ENCODE peak calls at places on chromosome 7, in four cellular contexts. I, Z, K and A are unnamed samples.

GRCh38 chr7:51308738-51309102 is 7.9 kb downstream of the COBL start:
- DNase-seq in I (no peak), K (no peak), Z (no peak), A (no peak)

GRCh38 chr7:129225931-129226572 is 1.2 kb downstream of the AHCYL2 start:
- DNase-seq in K (no peak), Z (no peak), I (no peak), A (no peak)

GRCh38 chr7:115676080-115676479 is 354.5 kb downstream of the TFEC start:
- DNase-seq in I (peak; percentile 36), K (no peak), Z (no peak), A (no peak)

GRCh38 chr7:104230606-104231005 is 22.8 kb upstream of the ORC5 start:
- DNase-seq in I (no peak), Z (no peak), K (no peak), A (no peak)

GRCh38 chr7:31724696-31725095 is 37.7 kb downstream of the PPP1R17 start:
- DNase-seq in K (no peak), Z (no peak), I (no peak), A (no peak)

GRCh38 chr7:150663802-150664494 is 21.6 kb upstream of the GIMAP2 start:
- DNase-seq in I (no peak), Z (no peak), K (no peak), A (no peak)

GRCh38 chr7:74103219-74103772 is 19.7 kb downstream of the LIMK1 start:
- DNase-seq in K (no peak), Z (no peak), I (no peak), A (no peak)

GRCh38 chr7:131489196-131489595 is 67.2 kb downstream of the PODXL start:
- DNase-seq in K (no peak), Z (no peak), I (no peak), A (no peak)

GRCh38 chr7:119964065-119964464 is 308.9 kb upstream of the KCND2 start:
- DNase-seq in I (no peak), Z (no peak), K (no peak), A (no peak)

GRCh38 chr7:107118109-107118900 is 50.5 kb upstream of the HBP1 start:
- DNase-seq in I (no peak), K (no peak), Z (no peak), A (no peak)

GRCh38 chr7:152435384-152436278 is at the start of gene KMT2C:
- DNase-seq in K (no peak), Z (peak; percentile 89), I (peak; percentile 66), A (no peak)

GRCh38 chr7:47314728-47315601 is 266.9 kb downstream of the TNS3 start:
- DNase-seq in Z (no peak), K (no peak), I (no peak), A (no peak)

GRCh38 chr7:101913876-101914275 is 96.5 kb downstream of the CUX1 start:
- DNase-seq in I (no peak), K (no peak), Z (peak; percentile 90), A (no peak)
- TF ChIP-seq TARDBP in I (no peak), K (no peak), Z (no peak), A (no peak)

DNA sequence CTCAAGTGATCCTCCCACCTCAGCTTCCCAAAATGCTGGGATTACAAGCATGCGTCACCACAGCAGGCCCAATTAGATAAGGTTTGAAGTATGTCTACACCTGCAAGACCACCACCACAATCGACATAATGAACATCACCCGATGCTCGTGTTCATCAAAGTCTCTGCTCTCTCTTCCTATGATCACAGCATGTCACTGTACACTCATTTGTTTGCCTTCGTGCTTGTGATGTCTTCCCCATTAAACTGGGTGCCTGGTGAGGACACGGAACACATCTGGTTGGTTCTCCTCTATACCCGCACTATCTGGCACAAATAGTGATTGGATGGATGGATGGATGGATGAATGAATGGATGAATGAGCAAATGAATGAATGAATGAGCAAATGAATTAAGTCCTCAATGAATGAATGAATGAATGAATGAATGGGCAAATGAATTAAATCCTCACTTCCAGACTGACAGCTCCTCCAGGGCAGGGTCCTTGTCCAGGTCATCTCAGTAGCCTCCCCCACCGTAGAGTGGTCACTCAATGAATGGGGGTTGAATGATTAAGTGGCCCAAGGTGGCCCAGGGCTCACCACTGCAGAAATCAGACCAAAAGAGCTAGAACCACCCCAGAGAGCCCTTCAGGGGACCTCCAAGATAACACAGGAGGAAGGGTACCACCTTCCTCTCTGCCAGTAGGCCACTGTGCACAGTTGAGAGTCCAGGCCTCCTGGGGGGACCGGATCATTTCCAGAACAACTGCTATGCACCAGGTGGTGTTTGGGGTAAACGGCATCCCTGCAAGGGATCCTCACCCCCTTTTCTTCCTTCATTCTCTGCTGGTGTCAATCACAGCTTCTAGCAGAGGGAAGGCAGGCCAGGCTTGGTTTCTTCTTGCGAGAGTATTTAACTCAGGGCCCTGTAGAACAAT is 101.9 kb upstream of the TNRC18 start:
- DNase-seq in K (peak; percentile 63), Z (peak; percentile 27), I (no peak), A (peak; percentile 39)
- TF ChIP-seq TARDBP in K (peak; percentile 37), Z (no peak), I (no peak), A (no peak)

GRCh38 chr7:26856481-26856880 is 7.9 kb downstream of the SKAP2 start:
- DNase-seq in I (no peak), Z (no peak), K (no peak), A (no peak)
- TF ChIP-seq TARDBP in I (no peak), Z (no peak), K (no peak), A (no peak)

GRCh38 chr7:158257516-158258410 is 329.9 kb downstream of the PTPRN2 start:
- DNase-seq in K (no peak), Z (no peak), I (no peak), A (no peak)

GRCh38 chr7:158255558-158255957 is 332.1 kb downstream of the PTPRN2 start:
- DNase-seq in Z (no peak), K (no peak), I (no peak), A (no peak)

GRCh38 chr7:158255156-158255555 is 332.5 kb downstream of the PTPRN2 start:
- DNase-seq in Z (no peak), K (no peak), I (no peak), A (no peak)

GRCh38 chr7:158257001-158257400 is 330.6 kb downstream of the PTPRN2 start:
- DNase-seq in K (no peak), I (no peak), Z (no peak), A (no peak)

GRCh38 chr7:158256091-158256816 is 331.4 kb downstream of the PTPRN2 start:
- DNase-seq in Z (no peak), I (no peak), K (no peak), A (no peak)
- TF ChIP-seq TARDBP in Z (no peak), I (no peak), K (no peak), A (no peak)

DNA sequence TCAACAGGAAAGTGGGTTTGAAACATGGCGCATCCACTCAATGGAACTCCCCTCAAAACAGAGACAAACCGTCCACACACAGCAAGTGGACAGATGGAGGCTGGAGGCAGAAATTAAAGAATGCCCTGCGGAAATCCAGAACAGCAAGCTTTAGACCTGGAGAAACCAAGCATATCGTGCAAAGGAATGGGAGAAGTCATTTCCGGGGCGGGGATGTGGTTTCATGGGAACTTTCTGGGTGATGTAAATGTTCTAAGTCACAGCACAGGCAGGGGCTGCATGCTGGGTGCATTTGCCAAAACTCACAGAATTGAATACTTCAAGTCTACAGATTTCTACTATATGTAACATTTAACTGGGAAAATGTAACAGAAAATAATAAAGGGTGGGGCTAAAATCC is 213.0 kb downstream of the PTPRN2 start:
- DNase-seq in K (no peak), Z (no peak), I (no peak), A (no peak)
- TF ChIP-seq TARDBP in K (no peak), Z (no peak), I (no peak), A (no peak)

GRCh38 chr7:69953319-69954067 is 355.2 kb downstream of the AUTS2 start:
- DNase-seq in I (no peak), K (no peak), Z (no peak), A (no peak)

GRCh38 chr7:69962856-69963149 is 364.5 kb downstream of the AUTS2 start:
- DNase-seq in K (peak; percentile 39), Z (no peak), I (no peak), A (no peak)

GRCh38 chr7:69961396-69961795 is 363.1 kb downstream of the AUTS2 start:
- DNase-seq in Z (no peak), K (no peak), I (no peak), A (no peak)

GRCh38 chr7:69962077-69962855 is 364.0 kb downstream of the AUTS2 start:
- DNase-seq in K (peak; percentile 25), Z (no peak), I (no peak), A (no peak)

DNA sequence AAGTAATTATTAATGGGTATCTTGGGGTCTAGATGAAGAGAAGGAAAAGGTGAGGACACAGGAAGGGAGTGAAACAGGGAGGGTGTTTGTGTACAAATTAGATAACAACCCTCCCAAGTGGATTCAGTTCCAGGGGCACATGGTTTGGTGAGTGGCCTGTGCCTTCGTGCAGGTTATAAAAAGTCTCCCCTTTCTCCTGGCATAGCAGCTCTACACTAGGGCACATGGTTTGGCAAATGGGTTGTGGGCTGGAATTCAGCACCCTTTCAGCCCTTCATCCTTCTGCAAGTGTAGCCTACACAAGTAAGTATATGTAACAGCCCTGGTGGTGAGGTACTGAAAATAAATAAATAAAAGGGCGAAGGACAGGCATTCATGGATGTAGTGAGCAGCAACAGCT is 359.4 kb downstream of the AUTS2 start:
- DNase-seq in Z (no peak), K (no peak), I (no peak), A (no peak)
- TF ChIP-seq TARDBP in Z (no peak), K (no peak), I (no peak), A (no peak)

DNA sequence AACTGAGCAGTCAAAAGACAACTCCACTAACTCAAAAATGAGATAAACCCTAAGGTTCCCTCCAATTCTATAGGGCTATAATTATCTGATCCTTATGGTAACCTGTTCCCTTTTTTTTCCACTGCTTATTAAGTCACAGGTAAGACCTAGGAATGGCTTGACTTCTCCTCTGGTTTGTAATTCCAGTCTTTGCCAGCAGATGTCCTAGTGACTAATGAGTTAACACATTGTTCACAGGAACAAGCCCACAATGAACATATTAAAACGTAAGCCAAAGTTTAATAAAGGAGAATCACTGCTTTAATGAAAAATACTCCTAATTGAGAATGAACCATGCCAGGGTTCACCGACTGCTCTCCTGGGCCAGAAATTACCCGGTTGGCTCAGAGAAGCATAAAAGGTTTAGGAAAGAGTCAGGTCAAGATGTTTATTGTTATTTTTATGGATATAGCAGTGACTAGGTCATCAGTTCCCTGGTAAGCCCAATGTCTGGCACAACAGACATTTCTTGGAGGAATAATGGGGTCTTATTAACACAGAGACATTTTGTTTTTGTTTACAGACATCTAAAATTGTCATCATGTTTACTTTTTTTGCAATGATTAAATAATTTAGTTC is 120.1 kb downstream of the ELAPOR2 start:
- DNase-seq in Z (peak; percentile 42), I (peak; percentile 40), K (peak; percentile 40), A (peak; percentile 67)
- TF ChIP-seq TARDBP in Z (no peak), I (no peak), K (no peak), A (no peak)

DNA sequence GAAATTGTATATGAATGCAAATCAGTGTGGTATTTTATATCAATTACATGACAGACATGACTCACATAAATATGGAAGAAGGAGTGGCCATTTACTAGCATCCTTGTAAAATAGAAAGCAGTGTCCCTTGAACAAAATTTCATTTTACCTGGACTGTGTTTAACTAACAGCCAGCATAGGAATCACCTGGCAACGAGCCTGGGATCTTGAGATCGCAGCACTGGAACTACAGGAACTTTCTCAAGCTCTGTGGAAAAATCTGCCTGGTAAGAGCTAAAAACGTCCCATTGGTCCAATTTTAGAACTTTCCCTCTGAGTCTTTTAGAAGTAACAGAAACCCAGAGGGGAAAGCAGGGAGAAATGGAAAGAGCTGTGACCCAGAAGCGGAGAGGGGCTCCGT is 68.9 kb upstream of the AMPH start:
- DNase-seq in Z (no peak), K (no peak), I (no peak), A (no peak)
- TF ChIP-seq TARDBP in Z (no peak), K (no peak), I (no peak), A (no peak)